ENCODE peak calls at places on chromosome 5, in seven cellular contexts. A is mesenchymal stem cell, C is hepatocyte, F is suprapubic skin, P is fibroblast of lung, N is epithelial cell of prostate, O is sigmoid colon. E is an unnamed sample.

GRCh38 chr5:103894882-103895281 is 332.3 kb upstream of the NUDT12 start:
- DNase-seq in P (peak), A (no peak), C (no peak), N (no peak), F (no peak), O (no peak), E (peak)

GRCh38 chr5:16935271-16936149 is 578 bp downstream of the MYO10 start:
- DNase-seq in O (peak), N (peak), F (peak), A (no peak), P (peak), C (peak), E (no peak)

GRCh38 chr5:113434889-113435288 is at the start of gene TSSK1B:
- DNase-seq in C (no peak), N (no peak), F (no peak), O (no peak), P (no peak), A (no peak), E (no peak)

GRCh38 chr5:167754501-167754941 is 536.9 kb upstream of the WWC1 start:
- DNase-seq in C (no peak), A (no peak), P (no peak), O (no peak), N (no peak), F (no peak), E (no peak)

GRCh38 chr5:93585054-93585751 is 2.2 kb downstream of the NR2F1 start:
- DNase-seq in N (no peak), F (no peak), A (peak), O (peak), P (no peak), C (no peak), E (no peak)

GRCh38 chr5:150599917-150600511 is 40.4 kb upstream of the SYNPO start:
- DNase-seq in C (peak), N (peak), F (peak), P (peak), A (peak), O (peak), E (peak)

GRCh38 chr5:50440651-50441478 is at the start of gene EMB:
- DNase-seq in N (no peak), A (peak), O (peak), P (peak), F (no peak), C (peak), E (no peak)

GRCh38 chr5:151855701-151856100 is 69.0 kb downstream of the GLRA1 start:
- DNase-seq in A (no peak), O (no peak), N (no peak), C (no peak), P (no peak), F (no peak), E (no peak)

GRCh38 chr5:33612386-33612785 is 171.6 kb downstream of the TARS1 start:
- DNase-seq in F (no peak), P (peak), O (no peak), C (no peak), A (peak), N (no peak), E (peak)

GRCh38 chr5:126965061-126965475 is 65.3 kb downstream of the MARCHF3 start:
- DNase-seq in A (peak), P (peak), N (peak), O (no peak), C (no peak), F (no peak), E (peak)

GRCh38 chr5:143041972-143042770 is 272.0 kb downstream of the ARHGAP26 start:
- DNase-seq in P (peak), C (no peak), N (no peak), F (no peak), A (no peak), O (no peak), E (peak)

GRCh38 chr5:132500931-132501628 is 10.5 kb upstream of the IRF1 start:
- DNase-seq in F (peak), A (peak), N (no peak), P (peak), O (peak), C (peak), E (no peak)

GRCh38 chr5:103111458-103111857 is 8.5 kb downstream of the GIN1 start:
- DNase-seq in O (no peak), F (no peak), C (no peak), N (no peak), P (no peak), A (no peak), E (no peak)

GRCh38 chr5:181133610-181134231 is 2.8 kb upstream of the OR2V1 start:
- DNase-seq in C (peak), P (peak), A (peak), N (peak), F (no peak), O (peak), E (peak)

GRCh38 chr5:75023368-75024159 is 28.8 kb downstream of the GCNT4 start:
- DNase-seq in N (no peak), P (no peak), F (no peak), A (no peak), C (no peak), O (no peak), E (peak)

GRCh38 chr5:123951204-123951977 is 439.4 kb downstream of the CSNK1G3 start:
- DNase-seq in P (peak), C (no peak), F (no peak), O (no peak), N (peak), A (peak), E (peak)

GRCh38 chr5:115558388-115558956 is 13.9 kb upstream of the FEM1C start:
- DNase-seq in P (peak), A (no peak), N (no peak), C (no peak), F (no peak), O (no peak), E (peak)

GRCh38 chr5:43833966-43834365 is 231.0 kb downstream of the NNT start:
- DNase-seq in O (no peak), N (no peak), F (no peak), A (no peak), C (no peak), P (peak), E (no peak)

GRCh38 chr5:167945542-167946384 is 345.7 kb upstream of the WWC1 start:
- DNase-seq in N (peak), C (peak), A (peak), P (peak), O (no peak), F (no peak), E (peak)

GRCh38 chr5:14298126-14298847 is 155.1 kb downstream of the TRIO start:
- DNase-seq in A (no peak), F (no peak), N (no peak), C (no peak), O (no peak), P (peak), E (no peak)

GRCh38 chr5:61652916-61653315 is 320.9 kb downstream of the ZSWIM6 start:
- DNase-seq in P (no peak), C (no peak), A (no peak), F (no peak), O (no peak), N (no peak), E (no peak)

GRCh38 chr5:39648539-39649200 is 223.9 kb upstream of the DAB2 start:
- DNase-seq in F (no peak), C (peak), N (peak), P (no peak), A (peak), O (no peak), E (peak)

GRCh38 chr5:152623951-152624350 is 218.9 kb upstream of the NMUR2 start:
- DNase-seq in C (no peak), O (no peak), P (no peak), N (no peak), F (no peak), A (no peak), E (no peak)

GRCh38 chr5:154077692-154078091 is 38.9 kb downstream of the MFAP3 start:
- DNase-seq in A (no peak), O (no peak), P (peak), N (peak), F (no peak), C (peak), E (no peak)

GRCh38 chr5:38400365-38400764 is 142.0 kb downstream of the EGFLAM start:
- DNase-seq in N (no peak), F (no peak), P (no peak), C (no peak), O (no peak), A (no peak), E (no peak)

GRCh38 chr5:80959768-80960442 is at the start of gene RASGRF2:
- DNase-seq in F (no peak), A (peak), N (no peak), P (peak), O (peak), C (peak), E (no peak)

GRCh38 chr5:14414615-14415515 is 166.7 kb upstream of the OTULINL start:
- DNase-seq in P (no peak), O (no peak), F (no peak), A (no peak), N (no peak), C (no peak), E (no peak)

GRCh38 chr5:126234563-126235195 is 188.5 kb upstream of the GRAMD2B start:
- DNase-seq in C (peak), A (peak), N (no peak), F (no peak), O (no peak), P (peak), E (peak)

GRCh38 chr5:126633552-126633951 is 32.8 kb downstream of the PHAX start:
- DNase-seq in A (no peak), N (no peak), C (no peak), F (no peak), P (no peak), O (no peak), E (no peak)

GRCh38 chr5:61578858-61579503 is 246.9 kb downstream of the ZSWIM6 start:
- DNase-seq in O (no peak), C (no peak), P (no peak), N (no peak), F (no peak), A (peak), E (no peak)

GRCh38 chr5:127878174-127878750 is 175.1 kb downstream of the CCDC192 start:
- DNase-seq in A (peak), P (peak), F (no peak), C (peak), N (no peak), O (no peak), E (peak)

GRCh38 chr5:125874057-125874456 is 549.2 kb upstream of the GRAMD2B start:
- DNase-seq in O (no peak), A (no peak), F (no peak), P (no peak), N (no peak), C (no peak), E (no peak)

GRCh38 chr5:110414360-110414759 is 312.1 kb downstream of the TMEM232 start:
- DNase-seq in O (no peak), C (peak), P (peak), A (peak), F (no peak), N (no peak), E (peak)

GRCh38 chr5:117220730-117221129 is 646.1 kb upstream of the SEMA6A start:
- DNase-seq in N (no peak), P (no peak), C (no peak), F (no peak), O (no peak), A (peak), E (peak)

DNA sequence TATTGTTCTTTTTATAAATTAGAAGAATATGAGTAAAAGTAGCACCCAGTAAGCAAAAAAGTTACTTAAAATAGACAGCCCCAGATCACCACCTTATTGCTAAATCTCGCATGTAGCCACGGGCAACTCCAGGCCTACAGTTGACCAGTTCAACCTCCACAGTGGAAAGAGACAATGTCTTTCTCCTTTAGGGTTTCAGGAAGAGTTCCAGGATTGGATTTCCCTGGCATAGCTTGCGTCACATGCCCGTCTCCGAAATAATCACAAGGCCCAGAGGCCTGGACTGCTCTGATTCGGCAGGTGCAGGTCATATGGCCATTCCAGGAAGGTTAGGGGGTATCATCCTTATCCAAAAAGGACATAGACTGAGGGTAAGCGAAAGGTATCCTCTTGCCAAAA is 9.9 kb upstream of the PFDN1 start:
- DNase-seq in C (no peak), O (no peak), P (no peak), N (no peak), A (no peak), F (no peak), E (no peak)
- H3K27ac ChIP-seq in C (no peak), O (peak), P (peak), N (peak), A (peak), F (peak), E (peak)

DNA sequence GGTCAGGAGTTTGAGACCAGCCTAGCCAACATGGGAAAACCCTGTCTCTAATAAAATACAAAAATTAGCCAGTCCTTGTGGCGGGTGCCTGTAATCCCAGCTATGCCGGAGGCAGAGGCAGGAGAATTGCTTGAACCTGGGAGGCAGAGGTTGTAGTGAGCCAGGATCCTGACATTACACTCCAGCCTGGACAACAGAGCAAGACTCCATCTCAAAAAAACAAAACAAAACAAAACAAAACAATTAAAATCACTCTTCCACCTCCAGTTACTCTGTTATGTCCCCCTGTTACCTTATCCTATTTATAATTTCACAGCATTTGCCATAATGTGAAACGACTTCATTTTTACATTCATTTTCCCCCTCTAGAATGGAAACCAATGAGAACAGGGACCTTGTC is 54.4 kb downstream of the CXXC5 start:
- DNase-seq in P (no peak), C (no peak), A (no peak), O (no peak), N (no peak), F (no peak), E (no peak)
- H3K27ac ChIP-seq in P (no peak), C (no peak), A (no peak), O (no peak), N (no peak), F (no peak), E (no peak)

GRCh38 chr5:144191461-144191860 is 20.8 kb downstream of the KCTD16 start:
- DNase-seq in A (no peak), N (no peak), F (no peak), C (no peak), O (no peak), P (no peak), E (no peak)

GRCh38 chr5:144187699-144188294 is 17.1 kb downstream of the KCTD16 start:
- DNase-seq in C (peak), N (peak), F (no peak), O (peak), P (peak), A (peak), E (peak)

GRCh38 chr5:144194148-144194547 is 23.5 kb downstream of the KCTD16 start:
- DNase-seq in F (no peak), A (no peak), O (no peak), C (no peak), N (no peak), P (no peak), E (no peak)

GRCh38 chr5:144191998-144192397 is 21.3 kb downstream of the KCTD16 start:
- DNase-seq in P (peak), O (no peak), F (no peak), N (peak), C (peak), A (peak), E (peak)

GRCh38 chr5:144189800-144190429 is 19.2 kb downstream of the KCTD16 start:
- DNase-seq in P (peak), A (peak), O (no peak), N (peak), F (no peak), C (peak), E (peak)
- H3K27ac ChIP-seq in P (no peak), A (no peak), O (no peak), N (no peak), F (no peak), C (peak), E (peak)

DNA sequence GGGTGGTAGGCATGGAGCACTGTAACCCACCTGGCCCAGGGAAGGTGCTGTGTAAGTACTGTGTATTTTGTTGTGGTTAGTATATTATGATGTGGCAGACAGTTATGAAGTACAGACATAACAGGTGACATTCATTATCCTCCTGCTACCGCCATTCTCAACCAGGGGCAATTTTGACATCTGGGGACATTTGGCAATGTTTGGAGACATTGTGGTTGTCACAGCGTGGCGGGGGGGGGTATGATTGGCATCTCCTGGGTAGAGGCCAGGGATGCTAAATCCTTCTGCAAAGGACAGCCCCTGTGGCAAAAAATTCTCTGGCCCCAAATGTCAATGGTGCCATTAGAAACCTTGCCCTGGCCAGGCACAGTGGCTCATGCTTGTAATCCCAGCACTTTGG is 9.8 kb upstream of the RPL26L1 start:
- DNase-seq in N (no peak), C (no peak), A (no peak), F (no peak), P (no peak), O (no peak), E (no peak)
- H3K27ac ChIP-seq in N (no peak), C (no peak), A (no peak), F (no peak), P (no peak), O (no peak), E (no peak)

DNA sequence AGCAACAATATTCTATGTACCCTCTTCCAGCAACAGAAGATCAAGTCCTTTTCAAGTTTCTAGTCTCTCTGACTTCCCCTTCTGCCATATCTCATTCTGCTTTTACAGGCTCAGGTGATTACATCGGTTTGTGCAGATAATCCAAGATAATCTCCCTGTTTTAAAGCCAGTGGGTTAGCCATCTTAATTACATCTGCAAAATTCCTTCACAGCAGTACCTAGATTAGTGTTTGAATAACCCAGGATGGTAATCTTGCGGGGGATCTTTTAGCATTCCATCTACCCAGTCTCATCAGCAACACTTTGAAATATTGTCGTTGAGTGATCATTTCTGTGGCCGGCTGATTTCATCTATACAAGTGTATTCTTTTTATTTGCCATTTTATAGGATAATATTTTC is 130.2 kb downstream of the GHR start:
- DNase-seq in C (no peak), N (no peak), P (no peak), A (no peak), O (no peak), F (no peak), E (no peak)
- H3K27ac ChIP-seq in C (peak), N (no peak), P (no peak), A (no peak), O (no peak), F (no peak), E (no peak)

GRCh38 chr5:173833200-173833599 is 54.9 kb upstream of the CPEB4 start:
- DNase-seq in C (no peak), F (no peak), N (no peak), A (no peak), P (no peak), O (no peak), E (no peak)
- H3K27ac ChIP-seq in C (no peak), F (no peak), N (no peak), A (no peak), P (no peak), O (no peak), E (no peak)

DNA sequence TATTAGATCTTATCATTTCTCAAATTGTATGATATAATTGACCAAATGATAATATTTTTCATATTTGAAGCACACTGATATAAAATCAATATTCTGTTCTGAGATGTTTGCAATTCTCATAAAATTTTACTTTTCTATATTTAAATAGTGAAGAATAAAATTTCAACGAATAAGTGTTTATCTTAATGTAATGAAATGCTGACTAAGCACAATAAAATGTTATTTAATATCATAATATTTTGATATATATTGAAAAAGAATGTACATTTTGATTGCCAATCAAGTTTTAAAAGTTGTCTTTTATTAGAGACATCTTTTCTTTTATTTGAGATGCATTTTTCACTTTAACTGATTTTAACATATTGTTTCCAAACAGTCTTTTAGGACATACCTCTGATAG is 416.1 kb downstream of the TAF11L14 start:
- DNase-seq in A (no peak), F (no peak), P (no peak), O (no peak), C (no peak), N (no peak), E (no peak)
- H3K27ac ChIP-seq in A (no peak), F (no peak), P (no peak), O (no peak), C (no peak), N (no peak), E (no peak)

GRCh38 chr5:598564-598890 is 13.6 kb upstream of the CEP72 start:
- DNase-seq in F (no peak), C (no peak), A (no peak), O (peak), P (no peak), N (no peak), E (no peak)
- H3K27ac ChIP-seq in F (no peak), C (no peak), A (no peak), O (no peak), P (no peak), N (no peak), E (no peak)

GRCh38 chr5:96968074-96968473 is 32.2 kb downstream of the LNPEP start:
- DNase-seq in N (no peak), O (no peak), C (peak), F (no peak), P (peak), A (peak), E (peak)
- H3K27ac ChIP-seq in N (no peak), O (peak), C (peak), F (no peak), P (no peak), A (peak), E (no peak)

DNA sequence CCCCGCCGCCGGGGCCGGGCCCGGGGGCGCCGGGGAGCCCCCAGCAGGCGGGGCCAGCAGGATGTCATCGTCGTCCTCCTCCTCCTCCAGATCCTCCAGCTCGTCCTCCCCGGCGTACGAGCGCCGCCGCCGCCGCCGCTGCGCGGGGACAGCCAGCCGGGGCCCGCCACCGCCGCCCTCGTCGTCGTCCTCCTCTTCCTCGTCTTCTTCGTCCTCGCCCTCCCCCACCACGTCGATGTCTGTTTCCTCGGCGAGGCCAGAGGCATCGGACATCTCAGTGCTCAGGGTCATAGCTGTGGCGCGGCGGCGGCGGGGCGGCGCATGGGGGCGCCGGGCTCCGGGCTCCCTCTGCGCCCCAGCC is 525 bp downstream of the FOXD1 start:
- DNase-seq in N (no peak), C (no peak), F (no peak), P (no peak), A (no peak), O (no peak), E (no peak)
- H3K27ac ChIP-seq in N (peak), C (no peak), F (no peak), P (peak), A (peak), O (no peak), E (peak)